ENCODE peak calls at places on chromosomes 7 and 10, in four cellular contexts. U, R, X and S are unnamed samples.

GRCh38 chr10:52011113-52011512 is 303.0 kb upstream of the DKK1 start:
- DNase-seq in U (no peak), R (no peak), X (no peak), S (no peak)

GRCh38 chr7:6272481-6273323 is at the start of gene CYTH3:
- DNase-seq in U (peak), R (peak), X (peak), S (peak)

GRCh38 chr10:14837003-14837755 is 658 bp downstream of the CDNF start:
- DNase-seq in U (peak), R (no peak), X (no peak), S (no peak)

GRCh38 chr7:118312966-118313365 is 88.5 kb downstream of the ANKRD7 start:
- DNase-seq in U (no peak), R (no peak), X (no peak), S (no peak)

GRCh38 chr10:90213346-90213745 is 512.0 kb downstream of the KIF20B start:
- DNase-seq in U (no peak), R (no peak), X (no peak), S (no peak)

GRCh38 chr10:90276894-90277447 is 575.6 kb downstream of the KIF20B start:
- DNase-seq in U (no peak), R (no peak), X (no peak), S (no peak)

GRCh38 chr7:95772298-95772770 is at the start of gene DYNC1I1:
- DNase-seq in U (peak), R (peak), X (peak), S (peak)

GRCh38 chr7:41940760-41941343 is 238.0 kb upstream of the INHBA start:
- DNase-seq in U (peak), R (peak), X (peak), S (peak)

GRCh38 chr10:5502903-5503835 is 3.8 kb upstream of the CALML5 start:
- DNase-seq in U (no peak), R (no peak), X (no peak), S (no peak)

GRCh38 chr10:17430647-17431355 is 23.6 kb downstream of the ST8SIA6 start:
- DNase-seq in U (peak), R (peak), X (peak), S (peak)

GRCh38 chr10:21100871-21101514 is 203.9 kb upstream of the NEBL start:
- DNase-seq in U (no peak), R (no peak), X (no peak), S (no peak)

GRCh38 chr10:3763035-3763456 is 22.0 kb downstream of the KLF6 start:
- DNase-seq in U (no peak), R (no peak), X (peak), S (no peak)

GRCh38 chr7:17844514-17845196 is 95.6 kb downstream of the SNX13 start:
- DNase-seq in U (no peak), R (no peak), X (peak), S (peak)

GRCh38 chr10:11098628-11099027 is 81.0 kb downstream of the CELF2 start:
- DNase-seq in U (no peak), R (no peak), X (no peak), S (no peak)

GRCh38 chr10:11095374-11095785 is 77.7 kb downstream of the CELF2 start:
- DNase-seq in U (no peak), R (peak), X (no peak), S (peak)

GRCh38 chr10:11093733-11094132 is 76.1 kb downstream of the CELF2 start:
- DNase-seq in U (no peak), R (no peak), X (no peak), S (no peak)

GRCh38 chr10:11097686-11098085 is 80.0 kb downstream of the CELF2 start:
- DNase-seq in U (no peak), R (no peak), X (no peak), S (no peak)
- H2AK5ac ChIP-seq in U (no peak), R (no peak), X (no peak), S (no peak)

GRCh38 chr10:71629131-71629530 is 90.4 kb downstream of the C10orf105 start:
- DNase-seq in U (no peak), R (no peak), X (no peak), S (no peak)

GRCh38 chr10:71632200-71632820 is 87.3 kb downstream of the C10orf105 start:
- DNase-seq in U (no peak), R (no peak), X (no peak), S (no peak)

GRCh38 chr10:71627956-71628355 is 91.6 kb downstream of the C10orf105 start:
- DNase-seq in U (no peak), R (no peak), X (no peak), S (no peak)

GRCh38 chr10:71631007-71631859 is 88.3 kb downstream of the C10orf105 start:
- DNase-seq in U (no peak), R (no peak), X (no peak), S (peak)

DNA sequence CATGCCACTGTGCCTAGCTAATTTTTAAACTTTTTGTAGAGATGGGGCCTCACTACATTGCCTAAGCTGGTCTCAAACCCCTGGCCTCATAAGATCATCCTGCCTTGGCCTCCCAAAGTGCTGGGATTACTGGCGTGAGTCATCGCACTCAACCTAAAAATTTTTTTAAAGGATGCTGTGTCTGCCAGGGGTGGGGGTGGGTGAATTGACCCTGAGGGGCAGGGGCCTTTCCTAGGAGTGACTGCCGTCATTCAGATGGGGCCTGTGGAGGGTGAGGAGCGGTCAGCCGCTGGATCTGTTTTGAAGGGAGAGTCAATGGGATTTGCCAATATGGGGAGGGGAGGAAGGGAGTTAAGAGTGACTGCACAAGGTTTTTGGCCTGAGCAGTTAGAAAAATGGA is 89.4 kb downstream of the C10orf105 start:
- DNase-seq in U (no peak), R (no peak), X (no peak), S (no peak)
- H2AK5ac ChIP-seq in U (peak), R (no peak), X (no peak), S (peak)

GRCh38 chr7:129951076-129952011 is 1.4 kb downstream of the UBE2H start:
- DNase-seq in U (peak), R (peak), X (no peak), S (peak)
- H2AK5ac ChIP-seq in U (no peak), R (no peak), X (peak), S (no peak)

DNA sequence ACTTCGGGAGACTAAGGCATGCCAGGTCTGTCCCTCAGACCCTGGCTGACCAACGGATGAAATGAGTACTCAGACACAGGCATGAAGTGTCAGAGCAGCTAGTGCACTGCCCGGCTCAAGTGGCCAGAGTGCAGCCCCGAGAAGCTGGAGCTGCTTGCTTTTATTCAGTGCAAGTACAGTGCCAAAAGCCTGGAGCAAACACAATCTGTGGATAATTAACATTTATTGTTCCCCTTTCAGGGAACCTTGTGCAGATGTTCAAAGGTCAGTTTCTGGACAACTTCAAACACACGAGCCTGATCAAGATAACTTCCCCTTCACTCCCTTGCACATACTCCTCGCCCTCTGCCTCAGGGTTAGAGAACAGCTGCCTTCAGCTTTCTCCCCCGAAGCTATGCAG is 7.9 kb upstream of the ATE1 start:
- DNase-seq in U (no peak), R (no peak), X (no peak), S (no peak)
- H2AK5ac ChIP-seq in U (no peak), R (no peak), X (no peak), S (no peak)

DNA sequence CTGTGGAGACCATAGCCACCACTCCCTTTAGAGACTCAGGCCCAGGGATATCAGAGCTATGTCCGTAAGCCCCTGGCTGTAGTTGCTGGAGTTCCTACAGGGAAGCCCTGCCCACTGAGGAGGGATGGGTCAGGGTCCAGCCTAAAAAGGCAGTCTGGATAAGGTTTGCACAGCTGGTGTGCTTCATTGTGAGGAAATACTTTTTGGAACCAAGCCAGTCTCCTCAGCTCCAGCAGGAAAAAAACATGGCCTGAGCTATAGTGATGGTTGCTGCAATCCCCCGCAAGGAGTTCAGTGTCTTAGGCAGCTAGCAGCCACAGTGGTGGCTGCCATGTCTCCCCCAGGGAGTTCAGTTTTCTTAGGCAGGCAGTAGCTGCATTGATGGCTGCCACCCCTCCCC is 52.6 kb upstream of the CYP2C8 start:
- DNase-seq in U (no peak), R (no peak), X (no peak), S (no peak)
- H2AK5ac ChIP-seq in U (no peak), R (no peak), X (no peak), S (no peak)

GRCh38 chr7:25754751-25755150 is 397.2 kb upstream of the NFE2L3 start:
- DNase-seq in U (no peak), R (no peak), X (no peak), S (no peak)
- H2AK5ac ChIP-seq in U (no peak), R (no peak), X (no peak), S (no peak)